ENCODE peak calls at places on chromosomes 12 and 14, in seven cellular contexts. One of them, this sample, is unnamed.

GRCh38 chr12:103676863-103677262 is 89.8 kb downstream of the STAB2 start:
- DNase-seq in neural crest cell: no peak
- DNase-seq in stimulated activated CD4-positive, alpha-beta T cell treated with anti-CD3 and anti-CD28 coated beads, Interleukin-4, amount 100 ng/mL, for 48 hours: no peak
- DNase-seq in mucosa of gallbladder: no peak
- DNase-seq in SHP77: no peak
- DNase-seq in HuH-7: no peak
- DNase-seq in HepG2: no peak
- DNase-seq in this sample: no peak

GRCh38 chr12:6927999-6928702 is 392 bp downstream of the ATN1 start:
- DNase-seq in SHP77: no peak
- DNase-seq in mucosa of gallbladder: no peak
- DNase-seq in HuH-7: no peak
- DNase-seq in HepG2: no peak
- DNase-seq in stimulated activated CD4-positive, alpha-beta T cell treated with anti-CD3 and anti-CD28 coated beads, Interleukin-4, amount 100 ng/mL, for 48 hours: no peak
- DNase-seq in neural crest cell: no peak
- DNase-seq in this sample: no peak

GRCh38 chr14:57871487-57872080 is 5.7 kb upstream of the SLC35F4 start:
- DNase-seq in stimulated activated CD4-positive, alpha-beta T cell treated with anti-CD3 and anti-CD28 coated beads, Interleukin-4, amount 100 ng/mL, for 48 hours: no peak
- DNase-seq in mucosa of gallbladder: no peak
- DNase-seq in neural crest cell: peak
- DNase-seq in HepG2: peak
- DNase-seq in HuH-7: peak
- DNase-seq in SHP77: no peak
- DNase-seq in this sample: no peak

GRCh38 chr12:52821826-52822660 is 8.1 kb upstream of the KRT4 start:
- DNase-seq in neural crest cell: no peak
- DNase-seq in SHP77: no peak
- DNase-seq in HuH-7: no peak
- DNase-seq in mucosa of gallbladder: no peak
- DNase-seq in stimulated activated CD4-positive, alpha-beta T cell treated with anti-CD3 and anti-CD28 coated beads, Interleukin-4, amount 100 ng/mL, for 48 hours: no peak
- DNase-seq in HepG2: no peak
- DNase-seq in this sample: peak

GRCh38 chr12:49664591-49665146 is 41.3 kb downstream of the PRPF40B start:
- DNase-seq in HuH-7: no peak
- DNase-seq in stimulated activated CD4-positive, alpha-beta T cell treated with anti-CD3 and anti-CD28 coated beads, Interleukin-4, amount 100 ng/mL, for 48 hours: no peak
- DNase-seq in SHP77: no peak
- DNase-seq in HepG2: no peak
- DNase-seq in mucosa of gallbladder: no peak
- DNase-seq in neural crest cell: no peak
- DNase-seq in this sample: no peak

GRCh38 chr12:93616584-93617101 is 44.2 kb downstream of the SOCS2 start:
- DNase-seq in HepG2: no peak
- DNase-seq in neural crest cell: no peak
- DNase-seq in mucosa of gallbladder: no peak
- DNase-seq in SHP77: no peak
- DNase-seq in stimulated activated CD4-positive, alpha-beta T cell treated with anti-CD3 and anti-CD28 coated beads, Interleukin-4, amount 100 ng/mL, for 48 hours: no peak
- DNase-seq in HuH-7: no peak
- DNase-seq in this sample: no peak

GRCh38 chr12:67989184-67989965 is at the start of gene IFNG-AS1:
- DNase-seq in HepG2: no peak
- DNase-seq in neural crest cell: no peak
- DNase-seq in SHP77: no peak
- DNase-seq in stimulated activated CD4-positive, alpha-beta T cell treated with anti-CD3 and anti-CD28 coated beads, Interleukin-4, amount 100 ng/mL, for 48 hours: no peak
- DNase-seq in mucosa of gallbladder: no peak
- DNase-seq in HuH-7: no peak
- DNase-seq in this sample: no peak

GRCh38 chr12:118136559-118137003 is 657 bp downstream of the PEBP1 start:
- DNase-seq in HuH-7: no peak
- DNase-seq in SHP77: peak
- DNase-seq in neural crest cell: peak
- DNase-seq in HepG2: peak
- DNase-seq in stimulated activated CD4-positive, alpha-beta T cell treated with anti-CD3 and anti-CD28 coated beads, Interleukin-4, amount 100 ng/mL, for 48 hours: peak
- DNase-seq in mucosa of gallbladder: peak
- DNase-seq in this sample: peak

GRCh38 chr12:47894652-47895051 is 10.1 kb downstream of the VDR start:
- DNase-seq in neural crest cell: no peak
- DNase-seq in HuH-7: no peak
- DNase-seq in HepG2: no peak
- DNase-seq in stimulated activated CD4-positive, alpha-beta T cell treated with anti-CD3 and anti-CD28 coated beads, Interleukin-4, amount 100 ng/mL, for 48 hours: no peak
- DNase-seq in SHP77: no peak
- DNase-seq in mucosa of gallbladder: no peak
- DNase-seq in this sample: no peak

GRCh38 chr12:93790472-93791152 is 113.4 kb downstream of the CRADD start:
- DNase-seq in SHP77: no peak
- DNase-seq in stimulated activated CD4-positive, alpha-beta T cell treated with anti-CD3 and anti-CD28 coated beads, Interleukin-4, amount 100 ng/mL, for 48 hours: no peak
- DNase-seq in HuH-7: no peak
- DNase-seq in HepG2: no peak
- DNase-seq in neural crest cell: no peak
- DNase-seq in mucosa of gallbladder: no peak
- DNase-seq in this sample: no peak

GRCh38 chr12:119479121-119479561 is 114.4 kb upstream of the TMEM233 start:
- DNase-seq in HuH-7: no peak
- DNase-seq in neural crest cell: no peak
- DNase-seq in stimulated activated CD4-positive, alpha-beta T cell treated with anti-CD3 and anti-CD28 coated beads, Interleukin-4, amount 100 ng/mL, for 48 hours: no peak
- DNase-seq in HepG2: no peak
- DNase-seq in SHP77: no peak
- DNase-seq in mucosa of gallbladder: no peak
- DNase-seq in this sample: peak

GRCh38 chr14:78135450-78135891 is 34.7 kb upstream of the NRXN3 start:
- DNase-seq in stimulated activated CD4-positive, alpha-beta T cell treated with anti-CD3 and anti-CD28 coated beads, Interleukin-4, amount 100 ng/mL, for 48 hours: no peak
- DNase-seq in mucosa of gallbladder: no peak
- DNase-seq in SHP77: no peak
- DNase-seq in neural crest cell: no peak
- DNase-seq in HepG2: no peak
- DNase-seq in HuH-7: no peak
- DNase-seq in this sample: no peak

GRCh38 chr12:11823043-11823442 is 173.6 kb downstream of the ETV6 start:
- DNase-seq in HuH-7: no peak
- DNase-seq in mucosa of gallbladder: no peak
- DNase-seq in SHP77: no peak
- DNase-seq in HepG2: no peak
- DNase-seq in neural crest cell: no peak
- DNase-seq in stimulated activated CD4-positive, alpha-beta T cell treated with anti-CD3 and anti-CD28 coated beads, Interleukin-4, amount 100 ng/mL, for 48 hours: no peak
- DNase-seq in this sample: no peak

GRCh38 chr14:77014004-77014604 is 14.4 kb downstream of the IRF2BPL start:
- DNase-seq in SHP77: no peak
- DNase-seq in HepG2: peak
- DNase-seq in neural crest cell: no peak
- DNase-seq in stimulated activated CD4-positive, alpha-beta T cell treated with anti-CD3 and anti-CD28 coated beads, Interleukin-4, amount 100 ng/mL, for 48 hours: no peak
- DNase-seq in mucosa of gallbladder: peak
- DNase-seq in HuH-7: no peak
- DNase-seq in this sample: no peak

This sample was measured in T47D.